ENCODE peak calls at places on chromosomes 6 and 20, in nine cellular contexts. D, O, C, U, P, R, H, E and W are unnamed samples.
A peak's percentile ranks its signal among the peaks of the same experiment; 100 is the strongest.

GRCh38 chr20:16575390-16576140 is 2.3 kb upstream of the KIF16B start:
- DNase-seq in R (no peak), H (no peak), C (no peak), E (no peak), U (no peak), O (no peak), D (no peak), P (no peak), W (no peak)

GRCh38 chr6:10627800-10628199 is 66.6 kb downstream of the C6orf52 start:
- DNase-seq in O (no peak), U (no peak), P (no peak), C (no peak), H (no peak), D (no peak), E (no peak), R (no peak), W (no peak)

GRCh38 chr6:165800337-165800736 is 137.3 kb upstream of the PDE10A start:
- DNase-seq in C (no peak), E (no peak), R (no peak), P (peak; percentile 45), U (no peak), D (no peak), H (no peak), O (no peak), W (no peak)

GRCh38 chr6:105346052-105346451 is 56.8 kb downstream of the PREP start:
- DNase-seq in H (no peak), U (no peak), O (no peak), D (no peak), E (no peak), R (no peak), C (no peak), P (peak; percentile 91), W (no peak)

GRCh38 chr6:138485005-138485545 is 14.2 kb downstream of the NHSL1 start:
- DNase-seq in U (no peak), E (peak; percentile 23), H (no peak), R (no peak), P (peak; percentile 36), C (no peak), D (no peak), O (no peak), W (no peak)

GRCh38 chr6:222468-222867 is 69.8 kb upstream of the DUSP22 start:
- DNase-seq in U (no peak), R (no peak), E (no peak), C (no peak), H (no peak), P (no peak), D (no peak), O (no peak), W (no peak)

GRCh38 chr20:62422636-62423325 is 4.6 kb downstream of the RBBP8NL start:
- DNase-seq in P (no peak), R (no peak), O (no peak), U (no peak), C (no peak), E (no peak), D (no peak), H (no peak), W (no peak)

GRCh38 chr6:161947371-161947770 is 673.5 kb upstream of the AGPAT4 start:
- DNase-seq in H (no peak), P (no peak), D (no peak), O (no peak), E (no peak), U (no peak), C (no peak), R (no peak), W (no peak)

GRCh38 chr6:107118976-107119375 is 3.7 kb upstream of the BEND3 start:
- DNase-seq in D (no peak), C (no peak), R (no peak), H (no peak), O (peak; percentile 44), U (no peak), E (no peak), P (peak; percentile 23), W (peak; percentile 19)

GRCh38 chr6:44842616-44843015 is 455.1 kb downstream of the CDC5L start:
- DNase-seq in H (no peak), C (no peak), E (no peak), D (no peak), R (no peak), P (no peak), O (no peak), U (no peak), W (no peak)

GRCh38 chr20:1761116-1761515 is 103.5 kb upstream of the SIRPG start:
- DNase-seq in E (no peak), D (peak; percentile 34), P (peak; percentile 76), O (no peak), R (no peak), H (no peak), U (no peak), C (no peak), W (no peak)

GRCh38 chr6:87393026-87393622 is 14.6 kb upstream of the CFAP206 start:
- DNase-seq in U (no peak), R (no peak), E (peak; percentile 30), D (peak; percentile 18), C (no peak), P (peak; percentile 79), O (no peak), H (no peak), W (peak; percentile 70)

GRCh38 chr6:170298688-170299087 is 7.8 kb upstream of the DLL1 start:
- DNase-seq in R (no peak), D (no peak), P (no peak), U (no peak), C (no peak), H (no peak), E (no peak), O (no peak), W (no peak)

GRCh38 chr6:170296423-170296745 is 5.5 kb upstream of the DLL1 start:
- DNase-seq in P (no peak), R (no peak), U (no peak), D (no peak), E (no peak), O (no peak), C (no peak), H (no peak), W (no peak)

GRCh38 chr6:170297577-170298330 is 6.9 kb upstream of the DLL1 start:
- DNase-seq in P (no peak), U (no peak), C (no peak), D (no peak), O (no peak), E (no peak), H (no peak), R (no peak), W (no peak)

GRCh38 chr6:170295519-170296422 is 4.9 kb upstream of the DLL1 start:
- DNase-seq in H (no peak), R (no peak), O (no peak), P (no peak), D (no peak), C (no peak), U (no peak), E (peak; percentile 20), W (peak; percentile 52)

DNA sequence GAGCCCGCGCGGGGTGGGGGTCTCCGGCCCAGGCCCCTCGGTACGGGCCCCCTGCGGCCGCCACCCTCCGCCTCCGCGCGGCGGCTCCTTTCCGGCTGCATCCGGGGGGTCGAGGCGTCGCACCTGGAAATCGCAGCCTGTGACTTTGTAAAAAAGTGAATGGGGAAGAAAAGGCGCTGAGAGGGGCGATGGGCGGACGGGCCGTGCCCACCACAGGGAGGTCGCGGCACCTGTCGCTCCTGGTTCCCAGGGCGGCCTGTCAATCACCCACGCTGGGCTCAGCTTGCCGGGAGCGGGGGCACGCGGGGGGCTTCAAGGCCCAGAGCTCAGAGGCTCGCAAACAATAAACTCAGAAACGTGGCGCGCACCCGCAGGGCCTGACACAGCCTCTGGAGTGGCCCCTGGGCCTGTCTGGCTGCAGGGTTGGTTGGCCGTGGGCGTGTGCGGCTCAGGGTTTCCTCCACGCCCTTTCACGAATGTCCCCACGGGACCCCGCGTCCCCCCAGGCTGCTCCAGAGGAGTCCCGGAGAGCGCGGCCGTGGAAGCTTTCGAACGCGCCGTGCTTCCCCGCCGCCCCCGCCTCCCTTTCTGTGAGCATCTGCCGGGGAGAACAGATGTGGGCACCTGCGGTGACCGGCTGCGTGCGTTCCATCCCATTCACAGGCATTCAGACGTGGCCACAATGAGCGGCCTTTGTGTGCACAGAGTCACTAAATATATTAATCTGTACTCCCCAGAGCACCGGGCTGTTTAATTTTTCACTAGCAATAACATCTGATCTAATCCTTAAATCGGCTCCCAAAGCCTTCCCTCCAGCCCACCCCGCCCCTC is 6.1 kb upstream of the DLL1 start:
- DNase-seq in R (no peak), E (no peak), C (no peak), P (no peak), O (no peak), U (no peak), D (no peak), H (no peak), W (no peak)
- H3K4me1 ChIP-seq in R (peaks cover 30% of the 10 kb centered on the region), E (peaks cover 33% of the 10 kb centered on the region), C (peaks cover 41% of the 10 kb centered on the region), P (peaks cover 3% of the 10 kb centered on the region), O (peaks cover 26% of the 10 kb centered on the region), U (peaks cover 18% of the 10 kb centered on the region), D (no peaks in the 10 kb centered on the region), H (no peaks in the 10 kb centered on the region), W (peaks cover 35% of the 10 kb centered on the region)

GRCh38 chr20:46253391-46253790 is 54.9 kb downstream of the CDH22 start:
- DNase-seq in P (no peak), O (no peak), H (no peak), C (no peak), D (peak; percentile 16), U (no peak), R (no peak), E (no peak), W (no peak)
- TF ChIP-seq CTCF in P (peak; percentile 29), O (no peak), H (no peak), C (peak; percentile 46), D (no peak), U (no peak), R (no peak), E (no peak), W (no peak)

GRCh38 chr20:21516861-21517565 is 3.1 kb upstream of the NKX2-2 start:
- DNase-seq in E (no peak), R (no peak), C (no peak), O (no peak), H (no peak), D (no peak), U (no peak), P (no peak), W (no peak)
- H3K9me3 ChIP-seq in E (no peaks in the 10 kb centered on the region), R (no peaks in the 10 kb centered on the region), C (no peaks in the 10 kb centered on the region), O (no peaks in the 10 kb centered on the region), H (peaks cover 3% of the 10 kb centered on the region), D (no peaks in the 10 kb centered on the region), U (no peaks in the 10 kb centered on the region), P (no peaks in the 10 kb centered on the region), W (no peaks in the 10 kb centered on the region)

DNA sequence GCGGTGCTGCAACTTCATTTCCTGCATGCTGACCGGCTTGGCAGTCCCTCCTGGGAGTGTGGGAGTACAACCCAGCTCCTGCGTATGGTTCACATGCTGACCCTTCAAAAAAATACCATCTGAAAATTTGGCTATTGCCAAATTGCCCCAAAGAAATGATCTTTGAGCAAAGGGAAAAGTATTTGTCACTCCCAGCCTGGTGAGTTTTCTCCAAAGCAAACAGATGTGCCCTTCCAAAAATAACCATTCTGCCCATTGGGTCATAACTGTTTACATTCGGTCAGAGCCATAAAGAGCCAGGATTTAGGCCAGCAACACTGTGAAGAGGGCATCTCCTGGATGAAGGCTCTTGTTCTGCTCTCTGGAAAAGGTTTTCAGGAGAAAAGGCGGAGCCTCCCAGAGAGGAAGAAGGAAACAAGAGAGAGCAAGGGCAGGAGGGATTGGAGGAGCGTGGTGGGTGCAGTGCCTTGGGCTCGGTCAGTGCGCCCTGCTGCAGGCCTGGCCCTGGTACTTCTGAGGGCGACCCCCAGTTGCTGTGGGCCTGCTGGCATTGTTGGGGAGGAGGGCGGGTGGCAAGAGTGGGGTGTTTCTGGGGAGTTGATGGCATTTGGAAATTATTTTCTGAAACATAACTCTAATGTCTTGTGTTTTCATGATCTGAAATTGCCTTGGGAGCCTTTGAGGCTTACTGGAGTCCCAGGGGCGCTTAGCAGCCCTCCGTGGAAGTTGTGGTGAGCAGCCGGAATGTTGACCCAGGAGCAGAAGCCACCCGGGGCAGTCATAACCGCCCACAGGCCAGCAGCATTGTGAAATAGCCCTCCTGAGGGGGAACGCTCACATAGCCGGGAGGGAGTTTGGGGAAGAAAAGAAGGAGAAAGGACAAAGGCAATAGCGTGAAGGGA is 248.4 kb downstream of the MYLK4 start:
- DNase-seq in R (no peak), P (peak; percentile 71), E (no peak), U (no peak), D (no peak), O (no peak), H (no peak), C (no peak), W (no peak)
- H3K4me1 ChIP-seq in R (no peaks in the 10 kb centered on the region), P (no peaks in the 10 kb centered on the region), E (peaks cover 4% of the 10 kb centered on the region), U (no peaks in the 10 kb centered on the region), D (peaks cover 25% of the 10 kb centered on the region), O (no peaks in the 10 kb centered on the region), H (peaks cover 3% of the 10 kb centered on the region), C (peaks cover 3% of the 10 kb centered on the region), W (no peaks in the 10 kb centered on the region)